ENCODE peak calls at places on chromosomes 12 and 14, in nine cellular contexts. F, O, N, H, Q, P, Y, D and V are unnamed samples.
A peak's percentile ranks its signal among the peaks of the same experiment; 100 is the strongest.

GRCh38 chr12:68559984-68560822 is 50.5 kb upstream of the RAP1B start:
- DNase-seq in F (peak; percentile 34), O (no peak), N (peak; percentile 60), H (no peak), Q (no peak), P (no peak), Y (no peak), D (no peak), V (no peak)

GRCh38 chr14:23579311-23579630 is 681 bp upstream of the JPH4 start:
- DNase-seq in F (no peak), O (no peak), N (no peak), H (no peak), Q (no peak), P (no peak), Y (no peak), D (no peak), V (no peak)

GRCh38 chr12:27331299-27331926 is 1.2 kb upstream of the BMAL2 start:
- DNase-seq in F (no peak), O (no peak), N (no peak), H (peak; percentile 93), Q (no peak), P (peak; percentile 96), Y (no peak), D (no peak), V (peak; percentile 51)

GRCh38 chr12:3418609-3419469 is 72.2 kb upstream of the PRMT8 start:
- DNase-seq in F (no peak), O (no peak), N (no peak), H (no peak), Q (no peak), P (no peak), Y (no peak), D (no peak), V (no peak)

GRCh38 chr14:102993523-102993922 is 63.8 kb downstream of the CDC42BPB start:
- DNase-seq in F (no peak), O (no peak), N (no peak), H (peak; percentile 69), Q (no peak), P (peak; percentile 55), Y (no peak), D (no peak), V (no peak)

GRCh38 chr14:58098507-58098906 is 53.5 kb downstream of the ARMH4 start:
- DNase-seq in F (no peak), O (no peak), N (no peak), H (no peak), Q (no peak), P (no peak), Y (no peak), D (no peak), V (no peak)

GRCh38 chr14:61668267-61668666 is 27.0 kb upstream of the HIF1A start:
- DNase-seq in F (no peak), O (no peak), N (no peak), H (no peak), Q (no peak), P (no peak), Y (no peak), D (no peak), V (no peak)

GRCh38 chr12:111171832-111172231 is 197.1 kb downstream of the PHETA1 start:
- DNase-seq in F (no peak), O (no peak), N (no peak), H (no peak), Q (no peak), P (no peak), Y (no peak), D (no peak), V (no peak)

GRCh38 chr12:82835217-82835616 is 148.5 kb downstream of the TMTC2 start:
- DNase-seq in F (no peak), O (no peak), N (no peak), H (peak; percentile 82), Q (no peak), P (peak; percentile 59), Y (no peak), D (no peak), V (no peak)

GRCh38 chr14:68491793-68492192 is 301.1 kb downstream of the ZFP36L1 start:
- DNase-seq in F (no peak), O (no peak), N (no peak), H (no peak), Q (no peak), P (no peak), Y (no peak), D (no peak), V (no peak)

GRCh38 chr12:122040579-122041386 is 19.1 kb downstream of the BCL7A start:
- DNase-seq in F (no peak), O (no peak), N (peak; percentile 69), H (no peak), Q (no peak), P (no peak), Y (no peak), D (peak; percentile 76), V (no peak)

GRCh38 chr12:21941522-21942376 is 523 bp upstream of the ABCC9 start:
- DNase-seq in F (peak; percentile 71), O (no peak), N (peak; percentile 65), H (peak; percentile 69), Q (peak; percentile 71), P (peak; percentile 46), Y (peak; percentile 64), D (peak; percentile 78), V (no peak)

GRCh38 chr14:52351191-52351560 is 37.1 kb downstream of the PTGER2 start:
- DNase-seq in F (no peak), O (no peak), N (no peak), H (peak; percentile 59), Q (no peak), P (peak; percentile 62), Y (peak; percentile 23), D (no peak), V (no peak)

GRCh38 chr12:89352492-89353187 is at the start of gene DUSP6:
- DNase-seq in F (peak; percentile 94), O (peak; percentile 80), N (peak; percentile 97), H (peak; percentile 98), Q (peak; percentile 90), P (peak; percentile 100), Y (peak; percentile 97), D (peak; percentile 97), V (no peak)

GRCh38 chr14:81285250-81285649 is 64.5 kb upstream of the GTF2A1 start:
- DNase-seq in F (no peak), O (no peak), N (no peak), H (no peak), Q (no peak), P (no peak), Y (no peak), D (no peak), V (no peak)
- H3K4me3 ChIP-seq in F (no peak overlapping the region), O (no peak overlapping the region), N (no peak overlapping the region), H (no peak overlapping the region), Q (no peak overlapping the region), P (no peak overlapping the region), Y (no peak overlapping the region), D (no peak overlapping the region), V (no peak overlapping the region)

GRCh38 chr12:12070674-12071661 is at the start of gene BCL2L14:
- DNase-seq in F (no peak), O (no peak), N (no peak), H (no peak), Q (no peak), P (no peak), Y (no peak), D (no peak), V (no peak)
- TF ChIP-seq CTCF in F (no peak), O (no peak), N (no peak), H (no peak), Q (no peak), P (no peak), Y (no peak), D (no peak), V (no peak)

GRCh38 chr12:124676725-124677462 is 109.5 kb upstream of the NCOR2 start:
- DNase-seq in F (no peak), O (no peak), N (no peak), H (no peak), Q (no peak), P (no peak), Y (no peak), D (no peak), V (no peak)

GRCh38 chr12:124673881-124674617 is 106.6 kb upstream of the NCOR2 start:
- DNase-seq in F (no peak), O (no peak), N (no peak), H (no peak), Q (no peak), P (no peak), Y (no peak), D (no peak), V (no peak)

GRCh38 chr12:124677552-124678356 is 110.3 kb upstream of the NCOR2 start:
- DNase-seq in F (no peak), O (no peak), N (no peak), H (no peak), Q (no peak), P (no peak), Y (no peak), D (no peak), V (no peak)

GRCh38 chr12:124674937-124675336 is 107.5 kb upstream of the NCOR2 start:
- DNase-seq in F (no peak), O (no peak), N (no peak), H (no peak), Q (no peak), P (no peak), Y (no peak), D (no peak), V (no peak)

DNA sequence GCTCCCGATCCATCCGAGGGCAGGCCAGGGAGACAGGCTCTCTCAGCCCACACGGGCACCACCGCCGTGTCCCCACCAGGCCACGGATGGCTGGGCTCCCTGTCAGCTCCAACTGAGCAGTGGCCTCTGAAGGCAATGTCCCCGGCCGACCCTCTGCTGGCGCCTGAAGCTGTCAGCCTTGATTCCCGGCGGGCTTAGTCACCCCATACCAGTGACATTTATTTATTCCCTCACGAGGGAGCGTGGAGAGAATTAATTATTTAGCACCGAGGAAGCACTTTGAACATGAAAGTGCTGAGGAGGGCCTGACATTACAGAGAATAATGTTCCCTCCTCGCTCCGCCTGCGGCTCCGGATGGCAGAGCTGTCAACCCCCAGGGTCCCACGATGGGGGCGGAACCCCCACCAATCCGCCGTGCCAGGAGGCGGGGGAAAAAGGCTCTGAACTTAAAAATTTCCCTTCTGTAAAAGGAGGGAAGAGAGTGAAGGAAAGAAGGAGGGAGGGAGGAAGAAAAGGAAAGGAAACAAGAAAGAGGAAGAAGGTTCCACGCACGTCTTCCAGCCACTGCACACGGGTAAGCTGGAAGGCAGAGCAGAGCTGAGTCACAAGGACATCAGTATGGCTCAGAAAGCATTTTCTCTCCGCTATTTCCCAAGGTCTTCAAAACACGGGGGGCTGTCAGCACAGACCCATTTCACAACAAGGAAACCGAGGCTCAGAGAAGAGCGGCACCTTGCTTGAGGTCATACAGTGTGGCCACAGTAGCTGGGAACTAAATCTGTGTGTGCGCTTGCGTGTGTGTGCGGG is 108.7 kb upstream of the NCOR2 start:
- DNase-seq in F (no peak), O (no peak), N (no peak), H (peak; percentile 58), Q (peak; percentile 44), P (peak; percentile 57), Y (no peak), D (no peak), V (no peak)
- H3K4me3 ChIP-seq in F (peak overlapping the region; percentile 15), O (no peak overlapping the region), N (no peak overlapping the region), H (no peak overlapping the region), Q (peak overlapping the region; percentile 49), P (no peak overlapping the region), Y (no peak overlapping the region), D (peak overlapping the region; percentile 10), V (no peak overlapping the region)

GRCh38 chr12:42216737-42217136 is 21.3 kb downstream of the YAF2 start:
- DNase-seq in F (no peak), O (no peak), N (no peak), H (no peak), Q (no peak), P (no peak), Y (no peak), D (no peak), V (no peak)
- TF ChIP-seq CTCF in F (no peak), O (no peak), N (no peak), H (no peak), Q (no peak), P (no peak), Y (no peak), D (no peak), V (no peak)

GRCh38 chr12:99911076-99911475 is 73.7 kb downstream of the ANKS1B start:
- DNase-seq in F (no peak), O (no peak), N (no peak), H (peak; percentile 95), Q (no peak), P (peak; percentile 71), Y (peak; percentile 27), D (no peak), V (no peak)
- H3K4me3 ChIP-seq in F (no peak overlapping the region), O (no peak overlapping the region), N (no peak overlapping the region), H (no peak overlapping the region), Q (peak overlapping the region; percentile 29), P (no peak overlapping the region), Y (no peak overlapping the region), D (no peak overlapping the region), V (no peak overlapping the region)